ENCODE peak calls at places on chromosome 10, in nine cellular contexts. F, D, Y, O, Q, U, V, R and A are unnamed samples.

GRCh38 chr10:114821293-114821914 is at the start of gene FHIP2A:
- DNase-seq in F (peak; percentile 54), D (peak; percentile 75), Y (peak; percentile 81), O (peak; percentile 68), Q (peak; percentile 74), U (peak; percentile 52), V (peak; percentile 94), R (peak; percentile 43), A (peak; percentile 89)

GRCh38 chr10:74418285-74418872 is 267.4 kb downstream of the ADK start:
- DNase-seq in F (no peak), D (peak; percentile 28), Y (peak; percentile 53), O (peak; percentile 16), Q (peak; percentile 55), U (peak; percentile 5), V (peak; percentile 13), R (no peak), A (peak; percentile 55)

GRCh38 chr10:4280481-4281206 is 495.6 kb upstream of the KLF6 start:
- DNase-seq in F (no peak), D (peak; percentile 8), Y (no peak), O (peak; percentile 45), Q (peak; percentile 68), U (peak; percentile 25), V (no peak), R (no peak), A (no peak)

GRCh38 chr10:4678023-4678950 is 147.7 kb upstream of the AKR1E2 start:
- DNase-seq in F (no peak), D (no peak), Y (no peak), O (peak; percentile 94), Q (peak; percentile 94), U (peak; percentile 93), V (peak; percentile 50), R (peak; percentile 54), A (no peak)

GRCh38 chr10:133272964-133273420 is 3.7 kb downstream of the ADAM8 start:
- DNase-seq in F (no peak), D (no peak), Y (no peak), O (no peak), Q (no peak), U (no peak), V (no peak), R (no peak), A (no peak)

GRCh38 chr10:118256825-118257570 is 85.1 kb downstream of the FAM204A start:
- DNase-seq in F (no peak), D (no peak), Y (no peak), O (no peak), Q (no peak), U (no peak), V (no peak), R (no peak), A (peak; percentile 53)

GRCh38 chr10:114876169-114876568 is 54.6 kb downstream of the FHIP2A start:
- DNase-seq in F (no peak), D (no peak), Y (peak; percentile 24), O (no peak), Q (no peak), U (no peak), V (no peak), R (peak; percentile 62), A (no peak)

GRCh38 chr10:133520193-133520738 is 6.9 kb upstream of the CYP2E1 start:
- DNase-seq in F (peak; percentile 39), D (peak; percentile 83), Y (peak; percentile 80), O (peak; percentile 33), Q (peak; percentile 47), U (no peak), V (no peak), R (peak; percentile 76), A (peak; percentile 32)

GRCh38 chr10:99619090-99619800 is 994 bp downstream of the SLC25A28 start:
- DNase-seq in F (no peak), D (no peak), Y (peak; percentile 14), O (peak; percentile 37), Q (peak; percentile 69), U (peak; percentile 25), V (no peak), R (no peak), A (peak; percentile 21)

GRCh38 chr10:44385423-44385725 is 477 bp upstream of the CXCL12 start:
- DNase-seq in F (no peak), D (no peak), Y (no peak), O (no peak), Q (no peak), U (no peak), V (no peak), R (no peak), A (peak; percentile 34)

GRCh38 chr10:44383749-44384600 is 922 bp downstream of the CXCL12 start:
- DNase-seq in F (no peak), D (no peak), Y (peak; percentile 63), O (peak; percentile 64), Q (no peak), U (no peak), V (peak; percentile 42), R (no peak), A (peak; percentile 65)

GRCh38 chr10:44386546-44387052 is 1.7 kb upstream of the CXCL12 start:
- DNase-seq in F (no peak), D (peak; percentile 42), Y (peak; percentile 86), O (peak; percentile 61), Q (peak; percentile 37), U (no peak), V (peak; percentile 88), R (peak; percentile 35), A (peak; percentile 89)

GRCh38 chr10:44384601-44385422 is at the start of gene CXCL12:
- DNase-seq in F (no peak), D (no peak), Y (peak; percentile 79), O (peak; percentile 55), Q (peak; percentile 5), U (no peak), V (peak; percentile 44), R (no peak), A (peak; percentile 74)

DNA sequence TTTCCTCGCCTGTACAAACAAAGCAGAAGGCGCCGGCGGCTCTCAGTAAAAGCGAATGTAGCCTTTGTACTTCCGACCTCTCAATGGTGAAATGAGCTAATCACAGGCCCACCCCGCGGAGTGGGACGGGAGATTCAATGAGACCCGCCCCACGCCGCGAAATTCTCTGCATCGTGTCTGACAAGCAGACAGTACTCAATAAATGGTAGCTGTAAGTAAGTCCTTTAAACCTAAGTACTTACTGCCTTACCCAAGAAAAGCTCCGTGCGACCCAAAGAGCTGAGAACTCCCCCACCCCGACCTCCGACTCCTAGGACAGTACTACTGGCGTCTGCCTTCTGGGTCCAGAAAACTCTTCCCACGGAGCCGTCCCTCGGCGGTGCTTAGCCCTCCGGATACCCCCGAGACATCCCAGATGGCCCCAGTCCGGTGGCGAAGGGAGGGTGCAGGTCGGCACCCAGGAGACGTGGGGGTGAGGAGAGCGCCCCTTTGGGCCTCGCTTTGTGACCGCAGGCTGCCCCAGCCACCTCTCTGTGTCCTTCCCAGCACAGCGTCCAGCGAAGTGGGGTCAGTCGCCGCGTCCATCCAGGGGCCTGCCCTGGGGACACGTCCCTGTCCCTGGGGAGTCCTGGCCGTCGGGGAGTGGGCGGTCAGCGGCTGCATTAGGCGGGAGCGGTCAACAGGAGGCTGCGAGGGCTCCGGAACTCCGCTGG is 985 bp upstream of the CXCL12 start:
- DNase-seq in F (no peak), D (no peak), Y (peak; percentile 43), O (no peak), Q (no peak), U (no peak), V (no peak), R (no peak), A (peak; percentile 38)
- TF ChIP-seq EZH2 in F (no peak), D (no peak), Y (peak; percentile 50), O (no peak), Q (no peak), U (no peak), V (peak; percentile 33), R (no peak), A (peak; percentile 75)

DNA sequence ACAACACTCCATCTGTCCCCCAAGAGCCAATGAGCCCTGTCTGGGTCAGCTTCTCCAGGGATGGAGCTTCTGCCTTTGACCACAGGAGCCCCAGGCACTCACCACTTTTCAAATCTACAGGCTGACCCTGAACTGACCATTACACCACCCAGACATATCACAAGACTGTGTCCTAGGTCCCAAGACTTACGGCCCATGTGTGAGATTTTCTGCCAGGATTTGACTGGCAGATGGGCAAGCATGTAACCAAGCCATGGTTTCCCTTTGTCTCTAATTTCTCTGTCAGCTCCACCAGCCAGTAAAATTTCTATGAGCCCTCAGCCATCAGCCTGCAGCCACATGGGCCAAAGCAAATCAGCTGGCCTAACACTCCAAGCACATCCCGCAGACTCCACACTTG is 92.5 kb downstream of the SH3PXD2A start:
- DNase-seq in F (no peak), D (no peak), Y (no peak), O (no peak), Q (no peak), U (no peak), V (no peak), R (no peak), A (no peak)
- H2AFZ ChIP-seq in F (no peak overlapping the region), D (no peak overlapping the region), Y (no peak overlapping the region), O (no peak overlapping the region), Q (no peak overlapping the region), U (no peak overlapping the region), V (no peak overlapping the region), R (no peak overlapping the region), A (no peak overlapping the region)

GRCh38 chr10:36019749-36020148 is 377.7 kb upstream of the FZD8 start:
- DNase-seq in F (no peak), D (no peak), Y (no peak), O (no peak), Q (no peak), U (no peak), V (no peak), R (no peak), A (no peak)
- TF ChIP-seq EZH2 in F (no peak), D (no peak), Y (no peak), O (no peak), Q (no peak), U (no peak), V (no peak), R (no peak), A (no peak)

GRCh38 chr10:70069346-70069745 is 16.7 kb downstream of the MACROH2A2 start:
- DNase-seq in F (no peak), D (no peak), Y (no peak), O (no peak), Q (no peak), U (no peak), V (no peak), R (no peak), A (no peak)

GRCh38 chr10:70066190-70066589 is 13.5 kb downstream of the MACROH2A2 start:
- DNase-seq in F (no peak), D (no peak), Y (no peak), O (no peak), Q (no peak), U (no peak), V (no peak), R (no peak), A (no peak)

GRCh38 chr10:70070834-70071233 is 18.2 kb downstream of the MACROH2A2 start:
- DNase-seq in F (no peak), D (no peak), Y (no peak), O (no peak), Q (no peak), U (no peak), V (no peak), R (no peak), A (no peak)

GRCh38 chr10:70074147-70074546 is 21.5 kb downstream of the MACROH2A2 start:
- DNase-seq in F (no peak), D (no peak), Y (no peak), O (peak; percentile 20), Q (no peak), U (no peak), V (no peak), R (no peak), A (no peak)

DNA sequence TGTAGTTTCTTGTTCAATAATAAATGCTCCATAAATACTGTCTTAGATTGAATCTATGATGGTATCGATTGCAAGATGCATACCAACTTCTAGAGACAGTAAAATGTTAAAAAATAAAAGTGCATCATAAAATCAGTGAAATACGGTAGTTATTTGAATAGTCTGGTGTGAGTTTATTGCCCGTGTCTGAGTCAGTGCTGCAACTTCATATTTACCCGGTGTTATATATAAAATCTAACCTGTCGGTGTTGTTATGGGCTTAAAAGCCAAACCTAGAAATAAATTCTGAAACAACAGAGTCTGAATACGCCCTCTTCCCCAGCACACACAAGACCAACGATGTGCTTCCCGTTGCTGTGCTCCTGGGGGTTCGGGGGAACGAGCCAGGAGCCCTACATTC is 16.3 kb downstream of the MACROH2A2 start:
- DNase-seq in F (no peak), D (no peak), Y (no peak), O (no peak), Q (no peak), U (no peak), V (no peak), R (no peak), A (no peak)
- H2AFZ ChIP-seq in F (no peak overlapping the region), D (no peak overlapping the region), Y (no peak overlapping the region), O (no peak overlapping the region), Q (no peak overlapping the region), U (no peak overlapping the region), V (no peak overlapping the region), R (no peak overlapping the region), A (no peak overlapping the region)